ENCODE peak calls at places on chromosomes 16 and 17, in six cellular contexts. M, X, N, Q, Y and I are unnamed samples.

GRCh38 chr16:77868478-77868877 is 80.1 kb downstream of the VAT1L start:
- DNase-seq in M (no peak), N (no peak), Y (no peak), X (no peak), Q (no peak), I (no peak)

GRCh38 chr17:7023576-7024401 is 939 bp downstream of the BCL6B start:
- DNase-seq in Q (peak), X (peak), M (peak), Y (no peak), N (peak), I (peak)

GRCh38 chr16:3992297-3993051 is 112.0 kb upstream of the CREBBP start:
- DNase-seq in Q (no peak), N (no peak), X (no peak), Y (no peak), M (peak), I (no peak)

GRCh38 chr17:55334881-55335523 is 70.2 kb downstream of the HLF start:
- DNase-seq in M (peak), Q (no peak), Y (no peak), N (no peak), X (no peak), I (no peak)

GRCh38 chr17:76833747-76834146 is 34.5 kb upstream of the MGAT5B start:
- DNase-seq in X (no peak), M (no peak), N (no peak), Y (no peak), Q (no peak), I (no peak)

GRCh38 chr16:20884240-20884556 is 16.0 kb downstream of the DCUN1D3 start:
- DNase-seq in Y (peak), X (peak), Q (no peak), N (peak), M (no peak), I (peak)

GRCh38 chr17:65656390-65657250 is 95.2 kb upstream of the AXIN2 start:
- DNase-seq in N (no peak), M (no peak), Y (no peak), X (peak), Q (no peak), I (no peak)

GRCh38 chr16:53892155-53892554 is 188.2 kb downstream of the FTO start:
- DNase-seq in M (peak), Q (peak), X (peak), Y (peak), N (peak), I (peak)

GRCh38 chr16:27253526-27253930 is 15.0 kb downstream of the NSMCE1 start:
- DNase-seq in Q (no peak), X (peak), Y (no peak), N (peak), M (no peak), I (no peak)

GRCh38 chr16:71489122-71489521 is at the start of gene ZNF19:
- DNase-seq in X (no peak), M (no peak), N (no peak), Y (no peak), Q (no peak), I (no peak)

GRCh38 chr16:58127033-58127556 is 2.1 kb downstream of the CFAP20 start:
- DNase-seq in X (peak), N (peak), Q (no peak), M (no peak), Y (peak), I (peak)

GRCh38 chr17:57782051-57782490 is 37.0 kb upstream of the CCDC182 start:
- DNase-seq in M (no peak), N (no peak), Q (no peak), X (no peak), Y (no peak), I (no peak)

GRCh38 chr16:51538707-51539604 is 387.9 kb upstream of the SALL1 start:
- DNase-seq in X (peak), Y (no peak), M (peak), Q (no peak), N (peak), I (peak)

GRCh38 chr17:1039511-1040215 is 42.7 kb downstream of the TIMM22 start:
- DNase-seq in M (no peak), Y (no peak), Q (no peak), X (peak), N (no peak), I (no peak)

GRCh38 chr17:45893725-45894021 is 681 bp upstream of the MAPT start:
- DNase-seq in X (no peak), Y (no peak), Q (no peak), N (no peak), M (no peak), I (no peak)

GRCh38 chr16:30947533-30948086 is 1.3 kb upstream of the ORAI3 start:
- DNase-seq in Y (no peak), X (no peak), Q (no peak), N (no peak), M (no peak), I (no peak)